ENCODE peak calls at places on chromosomes 7 and 10, in six cellular contexts. E is spleen, W is IMR-90, A is ovary, M is A549, Z is HepG2. O is an unnamed sample.

GRCh38 chr7:101728128-101728527 is 89.3 kb upstream of the CUX1 start:
- DNase-seq in E (no peak), A (no peak), M (no peak), Z (no peak), W (no peak), O (no peak)

GRCh38 chr7:2210551-2211258 is 22.0 kb downstream of the MAD1L1 start:
- DNase-seq in W (no peak), A (no peak), M (no peak), E (peak), Z (no peak), O (no peak)

GRCh38 chr7:141184532-141185190 is 110.8 kb downstream of the TMEM178B start:
- DNase-seq in Z (no peak), W (no peak), E (no peak), M (no peak), A (no peak), O (no peak)

GRCh38 chr10:11205026-11205772 is 187.5 kb downstream of the CELF2 start:
- DNase-seq in E (no peak), M (no peak), Z (no peak), A (no peak), W (peak), O (no peak)

GRCh38 chr10:78856421-78856820 is 212.3 kb upstream of the ZMIZ1 start:
- DNase-seq in Z (no peak), W (no peak), A (peak), M (no peak), E (no peak), O (peak)

GRCh38 chr10:6995846-6996245 is 415.0 kb downstream of the SFMBT2 start:
- DNase-seq in M (no peak), W (peak), A (no peak), E (no peak), Z (no peak), O (no peak)

GRCh38 chr10:35058134-35058533 is 32.0 kb downstream of the CUL2 start:
- DNase-seq in M (peak), Z (peak), A (no peak), W (peak), E (no peak), O (no peak)

GRCh38 chr7:56074371-56074791 is 10.3 kb downstream of the SUMF2 start:
- DNase-seq in Z (peak), W (peak), M (peak), A (peak), E (peak), O (peak)

GRCh38 chr7:55775051-55775420 is 87.5 kb downstream of the SEPTIN14 start:
- DNase-seq in Z (no peak), E (no peak), M (no peak), A (no peak), W (no peak), O (no peak)

GRCh38 chr10:115772606-115773005 is 500.4 kb downstream of the GFRA1 start:
- DNase-seq in E (no peak), W (peak), M (peak), A (no peak), Z (no peak), O (no peak)

GRCh38 chr7:133099887-133100286 is 18.0 kb upstream of the CHCHD3 start:
- DNase-seq in Z (no peak), E (no peak), W (no peak), A (no peak), M (no peak), O (no peak)

GRCh38 chr10:21831986-21832735 is 171.4 kb downstream of the DNAJC1 start:
- DNase-seq in Z (no peak), W (peak), E (no peak), M (no peak), A (no peak), O (no peak)

GRCh38 chr7:139481364-139481763 is 2.1 kb downstream of the KLRG2 start:
- DNase-seq in Z (no peak), A (no peak), E (no peak), M (no peak), W (no peak), O (no peak)

GRCh38 chr7:5631185-5631584 is 150.3 kb downstream of the RNF216 start:
- DNase-seq in Z (no peak), M (no peak), A (no peak), W (no peak), E (peak), O (no peak)

GRCh38 chr10:100469756-100470155 is 6.9 kb downstream of the WNT8B start:
- DNase-seq in M (no peak), A (no peak), W (no peak), E (no peak), Z (no peak), O (no peak)

GRCh38 chr7:151381333-151382078 is 28.3 kb downstream of the WDR86 start:
- DNase-seq in Z (no peak), M (no peak), A (peak), W (no peak), E (peak), O (peak)

GRCh38 chr7:36129048-36129534 is 24.0 kb upstream of the EEPD1 start:
- DNase-seq in A (no peak), W (peak), Z (peak), M (peak), E (no peak), O (no peak)

GRCh38 chr7:12569673-12570072 is 847 bp upstream of the SCIN start:
- DNase-seq in E (no peak), M (no peak), A (no peak), Z (no peak), W (no peak), O (no peak)

GRCh38 chr10:33365314-33365713 is 30.8 kb upstream of the NRP1 start:
- DNase-seq in A (no peak), Z (no peak), E (no peak), M (no peak), W (peak), O (no peak)

GRCh38 chr10:97099868-97100267 is 85.9 kb downstream of the SLIT1 start:
- DNase-seq in Z (no peak), W (no peak), M (no peak), A (no peak), E (no peak), O (no peak)

GRCh38 chr7:14336256-14336655 is 346.8 kb upstream of the ETV1 start:
- DNase-seq in M (no peak), Z (no peak), E (no peak), W (peak), A (no peak), O (no peak)

GRCh38 chr7:38178004-38178694 is at the start of gene STARD3NL:
- DNase-seq in M (peak), A (peak), E (peak), W (peak), Z (peak), O (peak)
- TF ChIP-seq POLR2A in M (peak), A (peak), E (no peak), W (peak), Z (peak), O (peak)

DNA sequence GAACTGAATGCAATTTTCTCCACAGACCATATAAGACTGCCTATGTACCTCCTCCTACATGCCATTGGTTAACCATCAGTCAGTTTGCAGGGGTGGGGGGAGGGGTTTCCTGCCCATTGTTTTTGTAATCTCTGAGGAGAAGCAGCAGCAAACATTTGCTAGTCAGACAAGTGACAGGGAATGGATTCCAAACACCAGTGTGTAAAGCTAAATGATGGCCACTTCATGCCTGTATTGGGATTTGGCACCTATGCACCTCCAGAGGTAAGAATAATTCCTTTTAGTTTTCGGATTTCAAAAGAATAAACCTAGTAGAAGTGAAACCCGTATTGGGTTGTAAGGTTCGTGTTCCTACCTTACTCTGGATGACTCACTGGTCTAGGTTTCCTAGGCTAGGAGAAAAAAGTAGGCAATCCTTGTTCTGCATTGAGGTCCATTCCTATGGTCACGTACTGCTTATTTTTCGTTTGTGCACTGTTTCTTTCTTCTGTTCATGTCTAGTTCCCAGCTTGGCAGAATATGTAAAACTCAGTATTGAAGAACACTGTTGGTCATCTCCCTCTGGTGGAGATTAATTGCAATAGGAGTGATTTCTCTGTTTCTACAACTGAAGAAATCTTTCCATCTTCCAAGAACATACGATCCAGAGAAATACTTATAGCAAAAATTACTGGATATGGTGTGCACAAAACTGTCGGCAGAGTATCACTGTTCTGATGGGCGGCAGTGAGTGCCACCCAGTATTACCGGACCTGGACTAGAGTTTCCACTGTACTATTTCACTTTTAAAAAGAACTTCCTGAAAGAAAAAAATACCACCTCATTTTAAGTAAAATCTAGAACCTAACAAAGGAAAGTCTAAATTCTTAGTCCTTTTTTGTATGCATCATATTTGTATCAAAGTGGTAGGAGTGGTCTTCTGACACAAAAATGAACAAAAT is at the start of gene AKR1C3:
- DNase-seq in M (peak), A (no peak), Z (peak), E (no peak), W (peak), O (no peak)
- TF ChIP-seq POLR2A in M (peak), A (no peak), Z (peak), E (no peak), W (no peak), O (no peak)

DNA sequence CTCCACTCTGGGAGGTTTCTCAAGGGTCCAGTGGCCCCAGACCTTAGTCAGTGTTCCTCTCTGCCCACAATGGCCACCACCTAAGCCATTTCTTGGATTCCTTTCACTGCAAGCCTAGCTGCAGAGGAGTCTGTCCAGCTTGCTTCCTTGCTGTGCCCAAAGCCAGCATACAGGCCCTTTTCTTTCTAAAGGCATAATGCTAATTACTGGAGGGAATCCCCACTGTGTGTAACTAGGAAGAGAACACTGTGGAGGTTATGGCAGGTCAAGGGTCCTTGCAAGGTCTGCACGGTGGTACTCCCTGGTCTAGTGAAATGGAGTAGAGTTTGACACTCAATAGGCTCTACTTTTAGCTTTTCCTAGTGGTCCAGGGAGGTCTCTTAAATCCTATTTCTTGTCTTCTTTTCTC is 70.4 kb upstream of the CC2D2B start:
- DNase-seq in M (no peak), E (no peak), Z (no peak), A (no peak), W (no peak), O (no peak)
- TF ChIP-seq POLR2A in M (no peak), E (no peak), Z (no peak), A (no peak), W (no peak), O (no peak)

DNA sequence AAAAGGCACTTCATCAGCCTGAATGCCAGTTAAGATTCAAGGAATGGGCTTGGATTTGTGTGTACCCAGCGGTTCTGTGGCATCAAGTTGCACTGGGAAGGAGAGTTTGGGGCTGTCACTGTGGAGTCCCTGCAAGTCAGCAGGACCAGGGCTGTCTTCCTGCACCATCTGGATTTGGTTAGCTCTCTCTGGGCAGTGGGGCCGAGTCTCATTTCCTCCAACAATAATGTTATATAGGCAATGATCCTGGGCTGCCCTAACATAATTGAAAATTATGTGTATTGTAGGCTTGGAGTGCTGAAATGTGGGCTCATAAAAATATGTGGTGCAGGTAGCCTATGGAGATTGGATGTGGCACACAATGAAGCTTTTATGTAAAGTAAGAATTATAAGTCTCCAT is 87.2 kb downstream of the TCF7L2 start:
- DNase-seq in Z (no peak), W (no peak), M (no peak), E (no peak), A (no peak), O (no peak)
- TF ChIP-seq POLR2A in Z (no peak), W (no peak), M (no peak), E (no peak), A (no peak), O (no peak)

GRCh38 chr7:1159933-1160664 is at the start of gene ZFAND2A:
- DNase-seq in E (peak), M (peak), A (peak), Z (peak), W (peak), O (peak)
- TF ChIP-seq POLR2A in E (peak), M (peak), A (peak), Z (peak), W (peak), O (peak)

GRCh38 chr7:44074349-44074695 is 8.0 kb downstream of the POLM start:
- DNase-seq in E (no peak), Z (no peak), A (no peak), M (no peak), W (no peak), O (no peak)

GRCh38 chr7:44071726-44072363 is 6.5 kb upstream of the PGAM2 start:
- DNase-seq in M (no peak), Z (peak), E (no peak), W (no peak), A (no peak), O (no peak)

GRCh38 chr7:44072364-44073231 is 7.2 kb upstream of the PGAM2 start:
- DNase-seq in Z (peak), A (peak), W (peak), M (peak), E (peak), O (peak)

GRCh38 chr7:44075296-44076075 is 6.8 kb downstream of the POLM start:
- DNase-seq in M (no peak), Z (no peak), E (peak), W (no peak), A (no peak), O (peak)

GRCh38 chr7:44073664-44074348 is 8.4 kb upstream of the PGAM2 start:
- DNase-seq in Z (no peak), E (peak), A (no peak), M (no peak), W (peak), O (peak)
- TF ChIP-seq POLR2A in Z (no peak), E (no peak), A (no peak), M (no peak), W (no peak), O (no peak)

O was measured in heart left ventricle.